ENCODE peak calls at places on chromosomes 4 and X, in eight cellular contexts. I is retinal pigment epithelial cell; Y is GM06990; W is NCI-H2171; X is RPMI8226; A is activated T-cell treated with anti-CD3 and anti-CD28 coated beads, Interleukin-2, amount 50 U/mL, for 1 hour; T is EL; P is HEK293T. K is an unnamed sample.

GRCh38 chrX:34503119-34503518 is 154.0 kb downstream of the TMEM47 start:
- DNase-seq in Y (no peak), A (no peak), I (no peak), T (no peak), X (no peak), W (no peak), P (no peak), K (no peak)

GRCh38 chrX:152299787-152300186 is 151.3 kb downstream of the GABRA3 start:
- DNase-seq in T (no peak), P (no peak), Y (no peak), W (no peak), X (no peak), I (no peak), A (no peak), K (no peak)

GRCh38 chr4:143163618-143164017 is 21.1 kb upstream of the USP38 start:
- DNase-seq in X (no peak), I (no peak), A (no peak), T (no peak), P (no peak), Y (no peak), W (no peak), K (no peak)

GRCh38 chr4:41977709-41978108 is 3.8 kb upstream of the DCAF4L1 start:
- DNase-seq in I (no peak), T (peak), W (no peak), X (no peak), A (no peak), Y (no peak), P (no peak), K (no peak)

GRCh38 chrX:17285983-17286382 is 89.0 kb upstream of the NHS start:
- DNase-seq in Y (no peak), A (no peak), X (no peak), I (no peak), P (no peak), T (no peak), W (no peak), K (no peak)

GRCh38 chrX:154369453-154370299 is 4.8 kb downstream of the FLNA start:
- DNase-seq in Y (peak), I (peak), W (peak), T (peak), X (peak), A (peak), P (peak), K (peak)

GRCh38 chr4:76589402-76589801 is 154.4 kb downstream of the SHROOM3 start:
- DNase-seq in A (no peak), X (no peak), W (no peak), P (no peak), I (peak), Y (no peak), T (peak), K (no peak)

GRCh38 chr4:185020293-185020808 is 2.1 kb downstream of the HELT start:
- DNase-seq in I (no peak), X (no peak), Y (no peak), P (no peak), A (no peak), W (no peak), T (no peak), K (no peak)

GRCh38 chr4:117400039-117400835 is 314.9 kb upstream of the TRAM1L1 start:
- DNase-seq in A (no peak), T (peak), Y (no peak), I (peak), P (no peak), W (no peak), X (no peak), K (no peak)

GRCh38 chr4:74659576-74660411 is 134.5 kb downstream of the BTC start:
- DNase-seq in W (no peak), P (no peak), A (no peak), T (peak), I (peak), X (no peak), Y (no peak), K (no peak)

GRCh38 chr4:123121241-123121907 is 199.0 kb upstream of the NUDT6 start:
- DNase-seq in A (no peak), T (peak), W (no peak), X (no peak), I (no peak), P (no peak), Y (no peak), K (no peak)

GRCh38 chrX:46543441-46543840 is 1.8 kb downstream of the ZNF674 start:
- DNase-seq in Y (no peak), A (no peak), I (no peak), X (no peak), P (no peak), T (no peak), W (no peak), K (no peak)

GRCh38 chr4:54322817-54323417 is 93.8 kb downstream of the PDGFRA start:
- DNase-seq in W (peak), T (peak), I (peak), Y (peak), P (peak), A (peak), X (peak), K (peak)

GRCh38 chr4:37648084-37648817 is 37.9 kb downstream of the RELL1 start:
- DNase-seq in I (peak), W (no peak), A (no peak), P (no peak), Y (no peak), T (peak), X (peak), K (no peak)

GRCh38 chr4:20764353-20764752 is 64.1 kb downstream of the PACRGL start:
- DNase-seq in Y (no peak), I (no peak), T (peak), X (no peak), W (no peak), P (no peak), A (no peak), K (no peak)

GRCh38 chr4:152193059-152193458 is 342.8 kb downstream of the FBXW7 start:
- DNase-seq in T (peak), W (no peak), A (no peak), I (no peak), Y (no peak), X (no peak), P (no peak), K (no peak)

GRCh38 chr4:172962564-172963353 is 205.9 kb upstream of the GALNT7 start:
- DNase-seq in A (no peak), W (no peak), I (no peak), T (peak), X (no peak), Y (no peak), P (peak), K (no peak)

GRCh38 chr4:6907658-6908191 is 1.9 kb upstream of the TBC1D14 start:
- DNase-seq in P (peak), A (no peak), W (no peak), T (no peak), I (no peak), X (no peak), Y (no peak), K (no peak)

GRCh38 chrX:53526999-53527398 is 92.8 kb upstream of the HSD17B10 start:
- DNase-seq in W (no peak), A (no peak), Y (no peak), I (no peak), P (no peak), T (no peak), X (no peak), K (no peak)

GRCh38 chr4:136927172-136927571 is 605.1 kb downstream of the PCDH18 start:
- DNase-seq in P (no peak), Y (no peak), I (no peak), A (no peak), T (peak), W (no peak), X (no peak), K (no peak)

GRCh38 chr4:165440415-165440882 is 61.6 kb downstream of the CPE start:
- DNase-seq in I (peak), P (no peak), A (no peak), X (no peak), T (peak), Y (no peak), W (no peak), K (no peak)

GRCh38 chr4:76665139-76665538 is 230.1 kb downstream of the SHROOM3 start:
- DNase-seq in W (no peak), Y (no peak), X (no peak), T (peak), P (no peak), I (no peak), A (no peak), K (no peak)

GRCh38 chr4:147599206-147599605 is 18.0 kb upstream of the TMEM184C start:
- DNase-seq in I (no peak), A (no peak), X (no peak), P (no peak), T (no peak), Y (no peak), W (no peak), K (no peak)

GRCh38 chr4:8366601-8367000 is 73.9 kb downstream of the ACOX3 start:
- DNase-seq in W (no peak), X (no peak), I (no peak), P (no peak), Y (no peak), A (no peak), T (no peak), K (no peak)

GRCh38 chr4:156193116-156193515 is 239.4 kb upstream of the CTSO start:
- DNase-seq in X (peak), A (no peak), I (no peak), W (no peak), P (peak), Y (no peak), T (no peak), K (no peak)

GRCh38 chr4:180960758-180961401 is 1282.3 kb upstream of the TENM3 start:
- DNase-seq in P (no peak), I (no peak), X (peak), W (no peak), Y (no peak), T (no peak), A (no peak), K (no peak)

GRCh38 chrX:18931972-18932371 is 51.9 kb downstream of the PHKA2 start:
- DNase-seq in X (peak), W (no peak), A (no peak), P (peak), T (peak), Y (no peak), I (no peak), K (peak)

GRCh38 chr4:182903013-182903412 is 14.2 kb downstream of the DCTD start:
- DNase-seq in P (no peak), I (no peak), Y (no peak), W (no peak), X (no peak), T (no peak), A (no peak), K (no peak)

GRCh38 chrX:125319646-125320521 is at the start of gene TEX13C:
- DNase-seq in P (no peak), A (no peak), I (no peak), T (no peak), Y (no peak), W (no peak), X (peak), K (no peak)

GRCh38 chr4:142098900-142099299 is 462.5 kb downstream of the IL15 start:
- DNase-seq in A (no peak), P (no peak), Y (no peak), X (no peak), I (no peak), T (no peak), W (no peak), K (no peak)

GRCh38 chr4:174222266-174222872 is 61.1 kb downstream of the FBXO8 start:
- DNase-seq in T (peak), I (no peak), W (peak), X (peak), P (peak), A (no peak), Y (no peak), K (peak)

GRCh38 chrX:101009086-101009485 is 39.6 kb downstream of the ARL13A start:
- DNase-seq in W (no peak), A (no peak), X (no peak), Y (no peak), I (no peak), T (peak), P (no peak), K (no peak)

GRCh38 chr4:3498901-3499510 is 33.2 kb downstream of the LRPAP1 start:
- DNase-seq in A (no peak), T (no peak), P (no peak), X (no peak), I (no peak), W (no peak), Y (no peak), K (no peak)

GRCh38 chr4:85595796-85596559 is 121.0 kb downstream of the ARHGAP24 start:
- DNase-seq in I (no peak), A (no peak), X (no peak), Y (no peak), P (no peak), T (no peak), W (no peak), K (no peak)

GRCh38 chrX:2450681-2451080 is 50.1 kb downstream of the DHRSX start:
- DNase-seq in Y (no peak), P (no peak), A (no peak), T (no peak), X (no peak), W (no peak), I (no peak), K (no peak)

GRCh38 chr4:86935499-86935832 is 655 bp downstream of the AFF1 start:
- DNase-seq in W (no peak), I (no peak), T (no peak), A (no peak), X (peak), P (no peak), Y (no peak), K (no peak)

GRCh38 chr4:15104825-15105224 is 102.5 kb downstream of the CPEB2 start:
- DNase-seq in W (no peak), A (no peak), Y (no peak), I (no peak), X (no peak), T (no peak), P (no peak), K (no peak)

GRCh38 chr4:140095694-140096482 is 58.1 kb downstream of the MAML3 start:
- DNase-seq in I (no peak), A (peak), X (no peak), Y (no peak), T (peak), W (no peak), P (no peak), K (no peak)

GRCh38 chr4:98602270-98602669 is 56.1 kb downstream of the TSPAN5 start:
- DNase-seq in I (no peak), Y (no peak), A (no peak), W (no peak), X (no peak), T (no peak), P (no peak), K (no peak)

GRCh38 chr4:162461952-162462351 is 298.2 kb upstream of the FSTL5 start:
- DNase-seq in P (no peak), W (no peak), I (no peak), Y (no peak), X (no peak), T (no peak), A (no peak), K (no peak)